ENCODE peak calls at places on chromosomes 3 and 15, in four cellular contexts. P is mammary epithelial cell, K is GM23338, Q is hepatocyte. U is an unnamed sample. For H3K36me3, the result is how much of the 10 kb centered on the place peaks cover.

GRCh38 chr3:33006571-33007286 is 55.3 kb downstream of the CCR4 start:
- DNase-seq in Q (no peak), K (no peak), P (no peak), U (peak)

GRCh38 chr3:69740103-69741021 is 1.1 kb downstream of the MITF start:
- DNase-seq in Q (peak), P (peak), K (peak), U (no peak)

GRCh38 chr3:173938159-173938558 is 540.6 kb downstream of the NLGN1 start:
- DNase-seq in P (peak), K (peak), Q (peak), U (peak)

GRCh38 chr3:194184265-194184751 is 48.4 kb downstream of the HES1 start:
- DNase-seq in P (no peak), Q (no peak), K (no peak), U (no peak)

GRCh38 chr15:60442031-60442665 is 36.8 kb downstream of the ICE2 start:
- DNase-seq in Q (no peak), P (no peak), K (no peak), U (no peak)

GRCh38 chr3:138440596-138440995 is 6.2 kb downstream of the ESYT3 start:
- DNase-seq in K (no peak), Q (no peak), P (no peak), U (peak)

GRCh38 chr15:48408337-48408736 is 77.1 kb downstream of the DUT start:
- DNase-seq in Q (no peak), K (no peak), P (no peak), U (no peak)

GRCh38 chr15:91887321-91887720 is 33.8 kb downstream of the SLCO3A1 start:
- DNase-seq in Q (no peak), P (no peak), K (no peak), U (no peak)

GRCh38 chr3:185631508-185632206 is 45.6 kb downstream of the SENP2 start:
- DNase-seq in K (no peak), P (peak), Q (no peak), U (no peak)

GRCh38 chr3:17639765-17640164 is 102.7 kb downstream of the TBC1D5 start:
- DNase-seq in Q (peak), P (peak), K (no peak), U (peak)

GRCh38 chr3:191528589-191528988 is 67.6 kb downstream of the PYDC2 start:
- DNase-seq in P (peak), Q (no peak), K (no peak), U (no peak)

GRCh38 chr3:144737281-144737680 is 765.7 kb downstream of the DIPK2A start:
- DNase-seq in Q (no peak), P (no peak), K (no peak), U (no peak)

GRCh38 chr15:71203573-71204444 is 88.5 kb downstream of the THSD4 start:
- DNase-seq in K (peak), P (no peak), Q (no peak), U (peak)

GRCh38 chr15:84731774-84732173 is 15.8 kb upstream of the SEC11A start:
- DNase-seq in Q (no peak), P (no peak), K (no peak), U (peak)

GRCh38 chr15:67736810-67737209 is 88.5 kb upstream of the SKOR1 start:
- DNase-seq in Q (no peak), K (no peak), P (no peak), U (peak)

GRCh38 chr3:11390411-11391171 is 118.4 kb downstream of the ATG7 start:
- DNase-seq in P (no peak), K (no peak), Q (no peak), U (peak)

GRCh38 chr15:74632601-74633000 is 17.0 kb downstream of the CLK3 start:
- DNase-seq in P (no peak), K (no peak), Q (no peak), U (no peak)

GRCh38 chr3:49716169-49716568 is 3.3 kb downstream of the AMIGO3 start:
- DNase-seq in K (no peak), P (no peak), Q (peak), U (no peak)

GRCh38 chr3:156681003-156681402 is 6.6 kb downstream of the TIPARP start:
- DNase-seq in P (peak), Q (peak), K (peak), U (peak)

GRCh38 chr15:75672646-75673425 is 25.1 kb downstream of the SNX33 start:
- DNase-seq in P (no peak), K (peak), Q (peak), U (peak)

GRCh38 chr3:85142626-85143025 is 183.8 kb downstream of the CADM2 start:
- DNase-seq in P (no peak), Q (no peak), K (no peak), U (no peak)

GRCh38 chr3:179100652-179101051 is 29.0 kb upstream of the ZMAT3 start:
- DNase-seq in K (no peak), P (peak), Q (no peak), U (peak)

GRCh38 chr3:106728315-106728821 is 648.9 kb upstream of the CCDC54 start:
- DNase-seq in Q (no peak), P (peak), K (no peak), U (peak)

GRCh38 chr15:46304320-46304719 is 669.5 kb downstream of the SQOR start:
- DNase-seq in K (peak), P (no peak), Q (peak), U (no peak)

GRCh38 chr15:55715355-55716076 is 27.4 kb downstream of the PRTG start:
- DNase-seq in P (no peak), Q (no peak), K (peak), U (no peak)

GRCh38 chr3:67418539-67419529 is 235.6 kb downstream of the SUCLG2 start:
- DNase-seq in K (no peak), P (no peak), Q (no peak), U (peak)

GRCh38 chr15:30872341-30872748 is 31.4 kb upstream of the FAN1 start:
- DNase-seq in K (no peak), Q (no peak), P (peak), U (no peak)

GRCh38 chr3:10933958-10934481 is 58.5 kb upstream of the SLC6A1 start:
- DNase-seq in K (peak), Q (no peak), P (peak), U (peak)

DNA sequence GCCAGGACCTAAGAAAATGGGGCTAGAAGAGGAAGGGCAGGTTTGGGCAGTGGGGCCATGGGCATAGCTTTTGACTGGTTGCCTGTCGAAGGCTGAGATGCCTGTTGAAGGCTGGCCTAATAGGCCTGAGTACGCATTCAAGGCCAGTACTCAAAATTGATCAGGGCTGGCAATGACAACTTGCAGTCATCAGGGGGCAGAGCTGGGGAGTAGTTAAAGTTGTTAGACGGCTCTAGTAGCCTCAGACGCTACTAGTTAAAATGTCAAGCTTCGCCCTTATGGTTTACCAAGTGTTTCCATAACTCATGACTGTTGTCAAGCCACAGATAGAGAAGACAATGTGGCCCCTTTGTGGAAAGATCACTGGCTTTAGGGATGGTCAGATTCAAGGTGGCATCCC is 28.7 kb downstream of the SPG21 start:
- DNase-seq in K (peak), Q (no peak), P (no peak), U (no peak)
- TF ChIP-seq CTCF in K (peak), Q (no peak), P (no peak), U (no peak)

DNA sequence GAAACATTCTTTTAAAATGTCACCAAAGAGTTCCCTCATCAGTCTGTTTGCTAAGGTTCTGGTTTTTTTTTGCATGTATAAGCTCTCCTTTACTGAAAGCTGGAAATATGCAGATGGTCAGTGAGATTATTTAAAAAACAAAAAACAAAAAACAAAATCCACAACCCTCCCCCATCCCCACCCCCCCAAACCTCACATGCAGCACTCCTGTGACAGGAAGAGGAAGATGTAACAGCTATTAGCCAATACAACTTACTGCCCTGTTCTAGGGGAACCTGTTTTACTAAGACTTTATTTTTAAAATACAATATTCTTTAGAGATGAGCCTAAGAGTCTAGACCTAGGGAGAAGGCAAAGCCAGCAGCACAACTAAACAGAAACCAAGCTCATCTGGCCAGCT is 39.5 kb downstream of the ANP32A start:
- DNase-seq in Q (no peak), P (no peak), K (no peak), U (no peak)
- H3K36me3 ChIP-seq in Q (under half), P (under half), K (under half), U (under half)

GRCh38 chr3:3800076-3800448 is 831 bp downstream of the LRRN1 start:
- DNase-seq in P (no peak), Q (peak), K (peak), U (no peak)

GRCh38 chr3:3800685-3801509 is 1.7 kb downstream of the LRRN1 start:
- DNase-seq in Q (peak), K (peak), P (no peak), U (peak)

GRCh38 chr3:3801510-3801841 is 2.2 kb downstream of the LRRN1 start:
- DNase-seq in K (peak), Q (no peak), P (no peak), U (no peak)

GRCh38 chr3:3798641-3799113 is 554 bp upstream of the LRRN1 start:
- DNase-seq in K (peak), P (no peak), Q (peak), U (peak)

DNA sequence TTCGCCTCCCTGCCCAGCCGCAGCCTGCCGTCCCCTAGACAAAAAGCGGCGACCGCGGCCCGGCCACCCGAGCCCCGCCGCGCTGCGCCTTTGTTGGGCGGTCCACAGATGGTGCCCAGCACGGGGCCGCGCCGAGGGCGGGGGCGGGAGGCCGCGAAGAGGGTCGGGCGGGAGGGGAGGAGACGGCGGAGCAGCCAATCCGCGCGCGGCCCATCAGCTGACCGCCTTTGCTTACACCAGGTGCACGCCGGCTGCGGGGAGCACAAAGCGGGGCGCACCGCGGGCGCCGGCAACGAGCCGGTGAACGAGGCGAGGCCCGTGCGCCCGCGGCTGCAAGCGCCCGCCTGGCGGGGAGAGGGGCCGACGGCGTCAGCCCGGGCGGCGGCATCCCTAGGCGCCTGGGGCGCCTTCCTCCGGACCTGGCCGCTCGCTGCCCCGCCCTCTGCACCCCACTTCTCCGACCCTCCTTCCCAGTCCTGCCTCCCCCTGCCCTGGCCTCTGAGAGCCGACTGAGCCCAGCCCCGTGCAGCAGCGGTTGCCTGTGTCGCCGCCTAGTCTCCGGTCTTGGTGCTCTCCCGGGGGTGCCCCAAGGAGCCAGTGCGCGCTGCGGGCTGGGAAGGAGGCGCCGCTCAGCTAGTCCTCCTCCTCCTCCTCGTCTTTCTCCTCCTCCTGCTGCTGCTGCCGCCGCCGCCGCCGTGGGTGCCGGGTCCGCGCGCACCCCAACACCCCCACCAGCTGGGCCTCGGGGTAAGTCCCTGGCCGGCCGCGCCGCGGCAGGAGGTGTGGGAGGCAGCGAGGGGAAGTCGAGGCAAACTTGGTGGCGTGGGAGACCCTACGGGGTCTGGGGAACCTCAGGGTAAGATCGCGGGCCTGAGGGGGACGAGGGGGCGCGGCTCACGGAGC is at the start of gene LRRN1:
- DNase-seq in Q (peak), P (peak), K (peak), U (peak)
- TF ChIP-seq CTCF in Q (no peak), P (no peak), K (no peak), U (no peak)

GRCh38 chr15:63655683-63656372 is 58.6 kb downstream of the FBXL22 start:
- DNase-seq in P (no peak), Q (no peak), K (no peak), U (no peak)
- H3K36me3 ChIP-seq in P (under half), Q (under half), K (under half), U (under half)

DNA sequence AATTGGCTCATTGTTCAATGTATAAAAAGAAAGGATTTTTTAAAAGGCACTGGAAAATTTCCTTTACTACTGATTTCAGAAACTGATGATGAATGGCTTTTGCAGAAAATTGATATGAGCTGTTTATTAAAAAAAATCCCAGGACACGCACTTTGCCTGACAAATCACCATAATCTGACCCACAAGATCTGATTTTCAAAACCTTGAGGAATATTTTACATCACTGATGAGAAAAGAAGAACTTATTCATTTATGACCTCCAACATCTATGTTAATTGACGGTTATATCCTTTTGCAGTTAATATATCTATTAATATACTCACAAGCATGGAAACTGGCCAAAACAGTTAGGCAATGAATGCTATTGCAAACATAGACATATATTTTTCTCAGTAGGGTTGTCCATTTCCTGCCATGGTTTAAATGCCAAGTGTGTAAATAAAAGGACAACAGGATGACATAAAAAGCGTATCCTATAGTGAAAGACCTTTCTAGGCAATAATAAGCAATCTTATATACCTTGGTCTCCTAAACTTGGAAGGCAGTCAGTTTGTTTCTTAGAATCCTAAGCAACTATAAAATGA is 109.7 kb upstream of the SLC7A14 start:
- DNase-seq in P (no peak), K (no peak), Q (no peak), U (no peak)
- TF ChIP-seq CTCF in P (no peak), K (no peak), Q (no peak), U (no peak)

DNA sequence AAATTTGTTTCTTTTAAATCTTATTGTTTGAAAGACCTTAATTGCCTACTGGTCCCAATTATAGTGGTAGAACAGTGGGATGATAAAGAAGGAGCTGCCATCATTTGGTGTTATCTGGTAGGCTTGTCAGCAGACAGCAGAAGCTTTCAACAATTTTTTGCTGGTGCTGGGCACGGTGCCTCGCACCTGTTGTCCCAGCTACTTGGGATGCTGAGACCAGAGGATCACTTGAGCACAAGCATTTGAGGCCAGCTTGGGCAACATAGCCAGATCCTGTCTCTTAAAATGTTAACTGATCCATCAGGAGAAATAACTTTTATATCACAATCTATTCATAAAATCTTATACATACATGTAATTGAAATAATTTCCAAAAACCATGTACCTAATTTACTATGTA is 36.0 kb downstream of the SENP5 start:
- DNase-seq in P (no peak), Q (no peak), K (no peak), U (no peak)
- H3K36me3 ChIP-seq in P (under half), Q (under half), K (under half), U (half or more)

DNA sequence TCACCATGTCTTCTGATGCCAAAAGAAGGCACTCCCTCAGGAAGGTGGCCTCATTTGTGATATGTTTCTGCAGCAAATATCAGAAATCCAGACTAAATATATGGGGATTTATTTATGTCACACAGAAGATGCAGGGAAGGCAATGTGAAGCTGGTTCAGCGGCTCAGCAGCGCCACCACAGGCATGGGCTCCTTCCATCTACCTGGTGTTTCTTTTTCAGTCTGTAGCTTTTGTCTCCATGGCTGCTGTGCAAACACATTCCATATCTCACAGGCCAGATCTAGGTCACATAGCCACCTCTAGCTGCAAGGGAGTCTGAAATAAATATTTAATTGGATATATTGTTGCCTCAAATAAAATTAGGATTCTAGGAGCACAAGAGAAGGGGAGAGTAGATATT is 502.1 kb upstream of the IL12A start:
- DNase-seq in Q (no peak), K (peak), P (peak), U (no peak)
- TF ChIP-seq CTCF in Q (no peak), K (peak), P (peak), U (no peak)

DNA sequence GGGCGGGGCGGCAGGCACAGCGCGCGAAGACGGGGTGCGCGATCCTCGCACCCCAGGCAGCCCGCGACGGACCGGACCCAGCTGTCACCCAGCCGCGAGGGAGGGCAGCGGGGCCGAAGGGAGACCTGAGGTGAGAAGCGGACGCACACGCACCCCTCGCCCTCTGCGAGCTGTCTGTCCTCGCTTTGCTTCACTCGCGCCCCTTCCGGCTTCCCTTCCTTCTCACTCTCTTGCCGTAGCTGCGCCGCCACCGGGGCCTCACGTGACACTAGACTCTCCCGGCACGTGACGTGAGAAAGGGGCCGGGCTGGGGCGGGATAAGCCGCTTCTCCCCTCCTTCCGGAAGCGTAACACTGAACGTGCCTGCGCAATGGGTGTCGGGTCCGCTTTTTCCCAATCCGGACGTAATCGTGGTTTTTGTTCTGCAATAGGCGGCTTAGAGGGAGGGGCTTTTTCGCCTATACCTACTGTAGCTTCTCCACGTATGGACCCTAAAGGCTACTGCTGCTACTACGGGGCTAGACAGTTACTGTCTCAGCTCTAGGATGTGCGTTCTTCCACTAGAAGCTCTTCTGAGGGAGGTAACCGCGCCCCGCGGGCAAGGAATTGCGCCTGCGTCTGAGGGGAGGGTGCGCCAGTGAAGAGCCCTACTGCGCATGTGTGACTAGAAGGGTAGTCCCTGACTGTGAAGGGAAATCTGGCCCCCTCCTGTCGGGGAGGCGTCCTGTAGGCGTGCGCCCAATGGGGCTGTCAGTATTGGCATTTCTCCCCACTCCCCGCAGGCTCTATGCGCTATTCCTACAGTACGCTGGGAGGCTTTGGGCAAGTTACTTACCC is at the start of the genes ATG3 and SLC35A5:
- DNase-seq in K (peak), Q (peak), P (peak), U (peak)
- H3K36me3 ChIP-seq in K (under half), Q (under half), P (under half), U (under half)

DNA sequence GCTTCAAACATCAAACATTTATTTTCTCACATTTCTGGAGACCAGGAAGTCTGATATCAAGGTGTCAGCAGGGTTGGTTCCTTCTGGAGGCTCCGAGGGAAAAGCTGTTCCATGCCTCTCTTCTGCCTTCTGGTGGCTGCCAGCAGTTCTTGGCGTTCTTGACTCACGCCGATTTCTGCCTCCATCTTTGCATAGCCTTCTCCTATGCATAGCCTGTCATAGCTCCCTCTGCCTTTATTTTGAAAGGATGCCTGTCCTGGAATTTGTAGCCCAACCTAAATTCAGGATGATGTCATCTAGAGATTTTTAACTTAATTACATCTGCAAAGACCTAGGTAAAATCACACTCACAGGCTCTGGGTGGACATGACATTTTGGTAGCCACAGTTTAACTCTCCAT is 70.4 kb downstream of the RGMA start:
- DNase-seq in P (peak), K (peak), Q (no peak), U (no peak)
- TF ChIP-seq CTCF in P (peak), K (peak), Q (peak), U (peak)

GRCh38 chr3:4564928-4565586 is 71.9 kb downstream of the ITPR1 start:
- DNase-seq in Q (no peak), K (no peak), P (no peak), U (no peak)
- H3K36me3 ChIP-seq in Q (under half), K (under half), P (under half), U (under half)